ENCODE peak calls at places on chromosomes 7 and 10, in seven cellular contexts. One of them, this sample, is unnamed.

GRCh38 chr7:155867734-155868400 is 55.6 kb upstream of the SHH start:
- DNase-seq in ACHN: no peak
- DNase-seq in fibroblast of gingiva: no peak
- DNase-seq in A673: no peak
- DNase-seq in SW 1271: no peak
- DNase-seq in AG08396: no peak
- DNase-seq in EL: no peak
- DNase-seq in this sample: no peak

GRCh38 chr10:1519391-1519790 is 217.9 kb downstream of the ADARB2 start:
- DNase-seq in SW 1271: no peak
- DNase-seq in A673: no peak
- DNase-seq in AG08396: no peak
- DNase-seq in ACHN: no peak
- DNase-seq in fibroblast of gingiva: no peak
- DNase-seq in EL: no peak
- DNase-seq in this sample: no peak

GRCh38 chr7:140478361-140479061 is 794 bp downstream of the MKRN1 start:
- DNase-seq in A673: peak; percentile 54
- DNase-seq in fibroblast of gingiva: peak; percentile 30
- DNase-seq in ACHN: peak; percentile 60
- DNase-seq in EL: peak; percentile 38
- DNase-seq in AG08396: peak; percentile 62
- DNase-seq in SW 1271: peak; percentile 39
- DNase-seq in this sample: peak; percentile 43

GRCh38 chr10:73095479-73096021 is 1.1 kb downstream of the P4HA1 start:
- DNase-seq in A673: peak; percentile 64
- DNase-seq in ACHN: peak; percentile 83
- DNase-seq in EL: peak; percentile 85
- DNase-seq in fibroblast of gingiva: peak; percentile 84
- DNase-seq in SW 1271: peak; percentile 59
- DNase-seq in AG08396: peak; percentile 64
- DNase-seq in this sample: peak; percentile 88

GRCh38 chr10:36423821-36424248 is 701.6 kb upstream of the ANKRD30A start:
- DNase-seq in AG08396: no peak
- DNase-seq in SW 1271: no peak
- DNase-seq in A673: peak; percentile 97
- DNase-seq in EL: no peak
- DNase-seq in fibroblast of gingiva: no peak
- DNase-seq in ACHN: no peak
- DNase-seq in this sample: no peak

GRCh38 chr7:14199336-14199735 is 209.9 kb upstream of the ETV1 start:
- DNase-seq in fibroblast of gingiva: no peak
- DNase-seq in EL: no peak
- DNase-seq in ACHN: no peak
- DNase-seq in SW 1271: no peak
- DNase-seq in A673: no peak
- DNase-seq in AG08396: no peak
- DNase-seq in this sample: no peak

GRCh38 chr7:55432937-55433784 is 68.0 kb downstream of the LANCL2 start:
- DNase-seq in AG08396: no peak
- DNase-seq in A673: peak; percentile 31
- DNase-seq in ACHN: peak; percentile 64
- DNase-seq in EL: peak; percentile 45
- DNase-seq in SW 1271: peak; percentile 50
- DNase-seq in fibroblast of gingiva: peak; percentile 36
- DNase-seq in this sample: peak; percentile 55

GRCh38 chr10:63320683-63321082 is 145.1 kb downstream of the JMJD1C start:
- DNase-seq in fibroblast of gingiva: no peak
- DNase-seq in SW 1271: no peak
- DNase-seq in A673: no peak
- DNase-seq in AG08396: no peak
- DNase-seq in ACHN: no peak
- DNase-seq in EL: no peak
- DNase-seq in this sample: no peak

GRCh38 chr10:18238875-18239485 is 98.8 kb downstream of the CACNB2 start:
- DNase-seq in fibroblast of gingiva: peak; percentile 67
- DNase-seq in A673: peak; percentile 73
- DNase-seq in AG08396: peak; percentile 46
- DNase-seq in ACHN: peak; percentile 26
- DNase-seq in SW 1271: peak; percentile 17
- DNase-seq in EL: peak; percentile 50
- DNase-seq in this sample: peak; percentile 72

GRCh38 chr7:158258411-158259130 is 329.1 kb downstream of the PTPRN2 start:
- DNase-seq in fibroblast of gingiva: no peak
- DNase-seq in ACHN: no peak
- DNase-seq in AG08396: no peak
- DNase-seq in A673: no peak
- DNase-seq in SW 1271: no peak
- DNase-seq in EL: no peak
- DNase-seq in this sample: no peak

GRCh38 chr10:605632-606325 is 83.7 kb downstream of the DIP2C start:
- DNase-seq in fibroblast of gingiva: no peak
- DNase-seq in SW 1271: no peak
- DNase-seq in ACHN: no peak
- DNase-seq in A673: no peak
- DNase-seq in EL: no peak
- DNase-seq in AG08396: no peak
- DNase-seq in this sample: no peak

GRCh38 chr7:155840262-155840885 is 28.1 kb upstream of the SHH start:
- DNase-seq in SW 1271: no peak
- DNase-seq in EL: no peak
- DNase-seq in fibroblast of gingiva: no peak
- DNase-seq in A673: no peak
- DNase-seq in ACHN: no peak
- DNase-seq in AG08396: no peak
- DNase-seq in this sample: no peak

GRCh38 chr7:101169838-101170531 is 4.6 kb upstream of the VGF start:
- DNase-seq in SW 1271: peak; percentile 51
- DNase-seq in A673: peak; percentile 79
- DNase-seq in EL: peak; percentile 54
- DNase-seq in ACHN: peak; percentile 82
- DNase-seq in AG08396: peak; percentile 80
- DNase-seq in fibroblast of gingiva: peak; percentile 55
- DNase-seq in this sample: peak; percentile 67

GRCh38 chr10:124646483-124647352 is 97.5 kb downstream of the FAM53B start:
- DNase-seq in SW 1271: no peak
- DNase-seq in ACHN: peak; percentile 20
- DNase-seq in fibroblast of gingiva: peak; percentile 68
- DNase-seq in AG08396: peak; percentile 80
- DNase-seq in EL: peak; percentile 77
- DNase-seq in A673: no peak
- DNase-seq in this sample: peak; percentile 85

GRCh38 chr10:137031-137430 is 1.8 kb downstream of the ZMYND11 start:
- DNase-seq in ACHN: peak; percentile 44
- DNase-seq in SW 1271: peak; percentile 17
- DNase-seq in AG08396: peak; percentile 36
- DNase-seq in A673: peak; percentile 56
- DNase-seq in EL: peak; percentile 41
- DNase-seq in fibroblast of gingiva: no peak
- DNase-seq in this sample: peak; percentile 23

GRCh38 chr10:113612154-113612553 is 51.7 kb downstream of the NRAP start:
- DNase-seq in A673: no peak
- DNase-seq in fibroblast of gingiva: no peak
- DNase-seq in SW 1271: no peak
- DNase-seq in ACHN: no peak
- DNase-seq in EL: no peak
- DNase-seq in AG08396: no peak
- DNase-seq in this sample: no peak

GRCh38 chr7:101913876-101914275 is 96.5 kb downstream of the CUX1 start:
- DNase-seq in A673: no peak
- DNase-seq in AG08396: no peak
- DNase-seq in EL: no peak
- DNase-seq in fibroblast of gingiva: peak; percentile 19
- DNase-seq in ACHN: peak; percentile 28
- DNase-seq in SW 1271: no peak
- DNase-seq in this sample: peak; percentile 75

GRCh38 chr7:142711722-142712616 is 37.3 kb upstream of the PRSS1 start:
- DNase-seq in EL: peak; percentile 18
- DNase-seq in AG08396: peak; percentile 12
- DNase-seq in ACHN: peak; percentile 53
- DNase-seq in SW 1271: peak; percentile 26
- DNase-seq in fibroblast of gingiva: no peak
- DNase-seq in A673: peak; percentile 15
- DNase-seq in this sample: peak; percentile 55

GRCh38 chr10:3980139-3980538 is 195.1 kb upstream of the KLF6 start:
- DNase-seq in AG08396: no peak
- DNase-seq in SW 1271: no peak
- DNase-seq in ACHN: no peak
- DNase-seq in fibroblast of gingiva: no peak
- DNase-seq in EL: no peak
- DNase-seq in A673: no peak
- DNase-seq in this sample: no peak

GRCh38 chr10:46550076-46550790 is 6.2 kb downstream of the GPRIN2 start:
- DNase-seq in AG08396: peak; percentile 43
- DNase-seq in fibroblast of gingiva: no peak
- DNase-seq in ACHN: no peak
- DNase-seq in SW 1271: no peak
- DNase-seq in A673: no peak
- DNase-seq in EL: no peak
- DNase-seq in this sample: no peak

GRCh38 chr10:132146941-132147915 is 39.5 kb upstream of the DPYSL4 start:
- DNase-seq in AG08396: no peak
- DNase-seq in EL: no peak
- DNase-seq in fibroblast of gingiva: no peak
- DNase-seq in SW 1271: no peak
- DNase-seq in ACHN: no peak
- DNase-seq in A673: no peak
- DNase-seq in this sample: no peak

GRCh38 chr10:32957341-32958084 is 517 bp downstream of the ITGB1 start:
- DNase-seq in fibroblast of gingiva: no peak
- DNase-seq in EL: peak; percentile 39
- DNase-seq in AG08396: peak; percentile 27
- DNase-seq in SW 1271: peak; percentile 44
- DNase-seq in ACHN: no peak
- DNase-seq in A673: peak; percentile 63
- DNase-seq in this sample: no peak

GRCh38 chr10:45418859-45419672 is 45.0 kb downstream of the ALOX5 start:
- DNase-seq in ACHN: peak; percentile 84
- DNase-seq in fibroblast of gingiva: peak; percentile 23
- DNase-seq in SW 1271: no peak
- DNase-seq in EL: peak; percentile 52
- DNase-seq in A673: no peak
- DNase-seq in AG08396: peak; percentile 39
- DNase-seq in this sample: peak; percentile 72

GRCh38 chr7:47188653-47189315 is 393.1 kb downstream of the TNS3 start:
- DNase-seq in fibroblast of gingiva: no peak
- DNase-seq in ACHN: no peak
- DNase-seq in SW 1271: no peak
- DNase-seq in EL: no peak
- DNase-seq in AG08396: no peak
- DNase-seq in A673: no peak
- DNase-seq in this sample: no peak

GRCh38 chr7:47300472-47301021 is 281.4 kb downstream of the TNS3 start:
- DNase-seq in A673: no peak
- DNase-seq in EL: no peak
- DNase-seq in ACHN: no peak
- DNase-seq in SW 1271: no peak
- DNase-seq in fibroblast of gingiva: no peak
- DNase-seq in AG08396: no peak
- DNase-seq in this sample: no peak

GRCh38 chr10:48439581-48440041 is 133.1 kb downstream of the MAPK8 start:
- DNase-seq in SW 1271: no peak
- DNase-seq in ACHN: no peak
- DNase-seq in A673: no peak
- DNase-seq in EL: no peak
- DNase-seq in AG08396: no peak
- DNase-seq in fibroblast of gingiva: peak; percentile 17
- DNase-seq in this sample: peak; percentile 34

GRCh38 chr7:20959281-20959680 is 172.6 kb upstream of the SP8 start:
- DNase-seq in SW 1271: no peak
- DNase-seq in ACHN: no peak
- DNase-seq in EL: no peak
- DNase-seq in A673: no peak
- DNase-seq in fibroblast of gingiva: no peak
- DNase-seq in AG08396: no peak
- DNase-seq in this sample: no peak

GRCh38 chr7:7569113-7569527 is 2.4 kb downstream of the MIOS start:
- DNase-seq in A673: no peak
- DNase-seq in EL: no peak
- DNase-seq in SW 1271: no peak
- DNase-seq in fibroblast of gingiva: no peak
- DNase-seq in AG08396: no peak
- DNase-seq in ACHN: no peak
- DNase-seq in this sample: no peak

GRCh38 chr10:124343351-124344265 is 75.1 kb downstream of the OAT start:
- DNase-seq in ACHN: no peak
- DNase-seq in AG08396: no peak
- DNase-seq in SW 1271: no peak
- DNase-seq in A673: no peak
- DNase-seq in EL: no peak
- DNase-seq in fibroblast of gingiva: no peak
- DNase-seq in this sample: no peak

GRCh38 chr10:75111906-75112703 is 649 bp downstream of the SAMD8 start:
- DNase-seq in AG08396: peak; percentile 70
- DNase-seq in fibroblast of gingiva: peak; percentile 21
- DNase-seq in ACHN: peak; percentile 68
- DNase-seq in SW 1271: peak; percentile 31
- DNase-seq in A673: peak; percentile 68
- DNase-seq in EL: peak; percentile 71
- DNase-seq in this sample: peak; percentile 50

GRCh38 chr10:89793649-89794254 is 92.4 kb downstream of the KIF20B start:
- DNase-seq in EL: peak; percentile 70
- DNase-seq in A673: peak; percentile 78
- DNase-seq in SW 1271: peak; percentile 38
- DNase-seq in fibroblast of gingiva: peak; percentile 56
- DNase-seq in AG08396: peak; percentile 73
- DNase-seq in ACHN: peak; percentile 74
- DNase-seq in this sample: peak; percentile 86

GRCh38 chr10:127977368-127978009 is 70.6 kb downstream of the PTPRE start:
- DNase-seq in A673: no peak
- DNase-seq in EL: peak; percentile 79
- DNase-seq in ACHN: peak; percentile 84
- DNase-seq in SW 1271: peak; percentile 48
- DNase-seq in fibroblast of gingiva: peak; percentile 57
- DNase-seq in AG08396: peak; percentile 78
- DNase-seq in this sample: peak; percentile 67